ENCODE peak calls at places on chromosome 21, in seven cellular contexts. F is lung microvascular endothelial cell; I is activated T-helper 9 cell treated with anti-CD3 and anti-CD28 coated beads, Interleukin-2, amount 50 U/mL, for 16 hours; U is cardiac muscle cell; V is activated CD4-positive, alpha-beta T cell treated with anti-CD3 and anti-CD28 coated beads, Interleukin-2, amount 50 U/mL, for 1 hour; T is activated naive CD4-positive, alpha-beta T cell; L is nucleus accumbens. D is an unnamed sample.

GRCh38 chr21:45868086-45868485 is 113.5 kb upstream of the COL6A1 start:
- DNase-seq in F (no peak), I (no peak), U (no peak), V (no peak), T (no peak), L (no peak), D (no peak)

GRCh38 chr21:31696424-31696823 is 35.5 kb downstream of the SCAF4 start:
- DNase-seq in F (no peak), I (no peak), U (no peak), V (no peak), T (no peak), L (no peak), D (no peak)

GRCh38 chr21:39263372-39263771 is 50.1 kb downstream of the BRWD1 start:
- DNase-seq in F (no peak), I (no peak), U (no peak), V (no peak), T (no peak), L (no peak), D (no peak)

GRCh38 chr21:45326169-45326833 is 38.6 kb upstream of the POFUT2 start:
- DNase-seq in F (no peak), I (no peak), U (no peak), V (no peak), T (no peak), L (peak), D (peak)

GRCh38 chr21:42775123-42775522 is 104.2 kb downstream of the WDR4 start:
- DNase-seq in F (no peak), I (no peak), U (no peak), V (no peak), T (no peak), L (no peak), D (no peak)

GRCh38 chr21:36297938-36298572 is 21.9 kb upstream of the MORC3 start:
- DNase-seq in F (peak), I (peak), U (no peak), V (peak), T (peak), L (peak), D (no peak)

GRCh38 chr21:26572668-26573381 is at the start of gene CYYR1:
- DNase-seq in F (no peak), I (no peak), U (peak), V (no peak), T (no peak), L (no peak), D (no peak)

GRCh38 chr21:45543371-45543709 is 1.1 kb upstream of the SLC19A1 start:
- DNase-seq in F (no peak), I (no peak), U (no peak), V (no peak), T (no peak), L (no peak), D (no peak)

GRCh38 chr21:32525282-32525681 is 60.0 kb downstream of the TCP10L start:
- DNase-seq in F (no peak), I (no peak), U (no peak), V (no peak), T (no peak), L (no peak), D (no peak)

GRCh38 chr21:28644762-28645161 is 347.9 kb downstream of the LTN1 start:
- DNase-seq in F (no peak), I (no peak), U (no peak), V (no peak), T (no peak), L (no peak), D (no peak)

GRCh38 chr21:45029298-45029967 is 44.9 kb upstream of the ADARB1 start:
- DNase-seq in F (no peak), I (no peak), U (no peak), V (no peak), T (no peak), L (no peak), D (no peak)

GRCh38 chr21:44900559-44901251 is 20.0 kb downstream of the ITGB2 start:
- DNase-seq in F (no peak), I (no peak), U (no peak), V (no peak), T (no peak), L (no peak), D (no peak)

GRCh38 chr21:29175408-29176147 is 45.1 kb downstream of the MAP3K7CL start:
- DNase-seq in F (peak), I (no peak), U (no peak), V (no peak), T (no peak), L (no peak), D (no peak)

D was measured in anterior cingulate cortex.